ENCODE peak calls at places on chromosome 15, in ten cellular contexts. P is lower lobe of right lung, R is tibial nerve, T is OCI-LY7, Z is foreskin fibroblast, D is Peyer's patch, F is astrocyte of the spinal cord, J is uterus, K is left ventricle myocardium inferior, H is body of pancreas. Y is an unnamed sample.

GRCh38 chr15:49473031-49473430 is 50.0 kb downstream of the FGF7 start:
- DNase-seq in P (no peak), R (no peak), T (no peak), Z (no peak), D (no peak), F (no peak), J (no peak), K (no peak), H (no peak), Y (no peak)

GRCh38 chr15:36109943-36110658 is 469.3 kb upstream of the CDIN1 start:
- DNase-seq in P (no peak), R (no peak), T (no peak), Z (peak; percentile 63), D (no peak), F (peak; percentile 80), J (peak; percentile 20), K (no peak), H (peak; percentile 6), Y (peak; percentile 45)

GRCh38 chr15:87610366-87610765 is 646.2 kb downstream of the NTRK3 start:
- DNase-seq in P (no peak), R (no peak), T (no peak), Z (no peak), D (no peak), F (peak; percentile 8), J (peak; percentile 22), K (no peak), H (no peak), Y (no peak)

GRCh38 chr15:29934251-29934650 is 112.0 kb upstream of the TJP1 start:
- DNase-seq in P (no peak), R (no peak), T (no peak), Z (peak; percentile 89), D (no peak), F (peak; percentile 76), J (no peak), K (no peak), H (no peak), Y (peak; percentile 87)

GRCh38 chr15:42037650-42038049 is 16.8 kb upstream of the PLA2G4E start:
- DNase-seq in P (peak; percentile 75), R (no peak), T (no peak), Z (no peak), D (no peak), F (no peak), J (no peak), K (no peak), H (peak; percentile 70), Y (peak; percentile 84)

GRCh38 chr15:58724471-58724870 is 25.0 kb downstream of the ADAM10 start:
- DNase-seq in P (no peak), R (no peak), T (peak; percentile 67), Z (no peak), D (no peak), F (peak; percentile 62), J (no peak), K (no peak), H (no peak), Y (no peak)

GRCh38 chr15:101562428-101563059 is 73.0 kb upstream of the PCSK6 start:
- DNase-seq in P (no peak), R (no peak), T (no peak), Z (no peak), D (no peak), F (no peak), J (no peak), K (no peak), H (no peak), Y (no peak)

GRCh38 chr15:85282504-85283115 is 97.8 kb upstream of the AKAP13 start:
- DNase-seq in P (no peak), R (no peak), T (no peak), Z (peak; percentile 59), D (no peak), F (peak; percentile 48), J (no peak), K (no peak), H (peak; percentile 36), Y (peak; percentile 63)

GRCh38 chr15:74242296-74242929 is 6.3 kb downstream of the CCDC33 start:
- DNase-seq in P (no peak), R (no peak), T (no peak), Z (peak; percentile 23), D (no peak), F (peak; percentile 36), J (no peak), K (no peak), H (peak; percentile 31), Y (no peak)

GRCh38 chr15:34214135-34214534 is 4.2 kb upstream of the KATNBL1 start:
- DNase-seq in P (no peak), R (no peak), T (no peak), Z (no peak), D (no peak), F (no peak), J (no peak), K (no peak), H (no peak), Y (no peak)

GRCh38 chr15:48285329-48286214 is 45.7 kb upstream of the DUT start:
- DNase-seq in P (no peak), R (no peak), T (peak; percentile 76), Z (peak; percentile 68), D (peak; percentile 39), F (peak; percentile 96), J (peak; percentile 17), K (no peak), H (peak; percentile 71), Y (peak; percentile 77)

GRCh38 chr15:101455291-101455916 is 34.1 kb downstream of the PCSK6 start:
- DNase-seq in P (no peak), R (no peak), T (no peak), Z (peak; percentile 35), D (no peak), F (no peak), J (no peak), K (peak; percentile 44), H (no peak), Y (no peak)

GRCh38 chr15:47719730-47720129 is 2.4 kb downstream of the SEMA6D start:
- DNase-seq in P (no peak), R (no peak), T (no peak), Z (no peak), D (no peak), F (no peak), J (no peak), K (no peak), H (no peak), Y (no peak)

GRCh38 chr15:64137226-64137833 is 14.2 kb upstream of the SNX22 start:
- DNase-seq in P (no peak), R (no peak), T (peak; percentile 38), Z (no peak), D (peak; percentile 54), F (no peak), J (no peak), K (no peak), H (no peak), Y (no peak)

GRCh38 chr15:46091860-46092450 is 457.1 kb downstream of the SQOR start:
- DNase-seq in P (no peak), R (no peak), T (peak; percentile 40), Z (peak; percentile 34), D (no peak), F (peak; percentile 19), J (no peak), K (no peak), H (peak; percentile 54), Y (peak; percentile 27)

GRCh38 chr15:47663106-47663505 is 54.2 kb upstream of the SEMA6D start:
- DNase-seq in P (no peak), R (no peak), T (no peak), Z (peak; percentile 12), D (no peak), F (peak; percentile 16), J (no peak), K (no peak), H (no peak), Y (peak; percentile 30)

GRCh38 chr15:96860746-96861145 is 530.2 kb downstream of the NR2F2 start:
- DNase-seq in P (no peak), R (no peak), T (no peak), Z (no peak), D (no peak), F (no peak), J (no peak), K (no peak), H (no peak), Y (no peak)
- TF ChIP-seq CTCF in P (no peak), R (no peak), T (no peak), Z (no peak), D (no peak), F (no peak), J (no peak), K (no peak), H (no peak), Y (peak; percentile 3)

GRCh38 chr15:90839187-90840071 is 29.0 kb upstream of the FURIN start:
- DNase-seq in P (peak; percentile 74), R (no peak), T (peak; percentile 86), Z (no peak), D (peak; percentile 56), F (peak; percentile 77), J (no peak), K (no peak), H (peak; percentile 39), Y (peak; percentile 85)
- H3K4me3 ChIP-seq in P (peak overlapping the region; percentile 27), R (no peak overlapping the region), T (peak overlapping the region; percentile 69), Z (no peak overlapping the region), D (peak overlapping the region; percentile 15), F (no peak overlapping the region), J (no peak overlapping the region), K (peak overlapping the region; percentile 9), H (no peak overlapping the region), Y (peak overlapping the region; percentile 34)

DNA sequence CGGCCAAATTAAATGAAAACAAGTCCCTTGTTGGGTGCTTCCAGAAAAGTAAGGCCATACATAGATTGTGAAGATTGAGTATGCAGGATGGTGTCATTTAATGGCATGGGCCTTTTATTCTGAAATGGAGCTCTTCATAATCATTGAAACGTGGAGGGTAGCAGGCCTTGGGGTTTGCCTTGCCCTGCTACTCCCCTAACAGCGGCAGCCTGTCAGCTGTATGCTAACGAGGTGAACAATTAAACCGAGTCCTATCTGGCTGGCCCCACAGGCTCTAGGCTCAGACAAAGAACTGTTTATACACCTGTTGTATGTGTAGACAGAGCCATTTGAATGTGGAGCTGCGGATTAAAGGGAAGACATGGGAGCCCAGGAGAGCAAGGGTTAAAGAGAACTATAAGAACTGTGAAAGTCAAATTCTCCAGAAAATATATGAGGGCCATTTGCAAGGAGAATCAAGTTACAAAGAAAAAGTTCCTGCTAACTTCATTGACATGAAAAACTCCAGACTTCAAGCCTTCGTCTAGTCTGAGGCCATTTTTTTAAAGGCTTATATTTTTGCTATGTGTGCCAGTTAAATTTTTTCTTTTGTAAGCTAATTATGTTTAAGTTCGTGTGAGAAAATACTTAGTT is 116.7 kb upstream of the CGNL1 start:
- DNase-seq in P (no peak), R (no peak), T (peak; percentile 13), Z (no peak), D (no peak), F (peak; percentile 17), J (no peak), K (no peak), H (no peak), Y (no peak)
- TF ChIP-seq CTCF in P (no peak), R (no peak), T (no peak), Z (no peak), D (no peak), F (no peak), J (no peak), K (no peak), H (no peak), Y (no peak)

DNA sequence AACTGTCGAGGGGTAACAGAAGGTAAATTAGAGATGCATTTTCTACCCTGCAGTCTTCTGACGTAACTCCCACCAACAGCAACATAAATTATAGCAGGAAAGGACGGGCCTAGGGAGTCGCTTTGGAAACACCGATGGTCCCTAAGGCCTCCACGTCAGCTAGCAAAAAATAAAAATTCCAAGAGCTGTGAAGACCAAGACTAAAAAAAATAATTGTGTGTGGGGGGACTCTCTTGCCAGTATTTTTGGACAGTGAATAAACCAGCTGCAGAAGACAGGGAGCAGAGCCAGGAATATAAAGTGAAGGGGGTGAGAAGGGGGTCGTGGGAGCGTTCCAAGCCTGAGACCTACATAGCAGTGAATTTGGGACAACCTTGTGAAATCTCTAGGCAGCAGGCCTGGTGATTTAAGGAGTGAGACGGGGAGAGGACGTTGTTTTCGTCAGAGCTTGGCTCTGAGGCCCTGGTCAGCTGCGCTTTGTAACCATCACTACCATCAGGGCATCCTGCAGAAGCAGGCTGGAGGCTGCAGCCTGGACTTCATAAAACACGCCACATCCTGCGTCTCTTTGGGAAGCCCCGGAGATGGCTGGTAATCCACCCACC is 216.0 kb downstream of the ADAMTS17 start:
- DNase-seq in P (no peak), R (no peak), T (no peak), Z (no peak), D (no peak), F (no peak), J (peak; percentile 94), K (peak; percentile 53), H (peak; percentile 43), Y (no peak)
- H3K4me3 ChIP-seq in P (no peak overlapping the region), R (no peak overlapping the region), T (no peak overlapping the region), Z (no peak overlapping the region), D (no peak overlapping the region), F (no peak overlapping the region), J (no peak overlapping the region), K (no peak overlapping the region), H (no peak overlapping the region), Y (no peak overlapping the region)

Y was measured in epithelial cell of esophagus.